ENCODE peak calls at places on chromosomes 3 and 15, in five cellular contexts. W is uterus, U is D341Med, I is cardiac muscle cell, H is NAMALWA. Z is an unnamed sample.

GRCh38 chr3:127535901-127536817 is 54.4 kb downstream of the TPRA1 start:
- DNase-seq in W (no peak), U (no peak), I (no peak), H (no peak), Z (no peak)

GRCh38 chr15:87369269-87369668 is 887.3 kb downstream of the NTRK3 start:
- DNase-seq in W (no peak), U (no peak), I (no peak), H (no peak), Z (no peak)

GRCh38 chr3:76657909-76658308 is 382.0 kb upstream of the ROBO2 start:
- DNase-seq in W (no peak), U (no peak), I (no peak), H (no peak), Z (no peak)

GRCh38 chr3:71066356-71066755 is 517.2 kb downstream of the FOXP1 start:
- DNase-seq in W (peak; percentile 37), U (no peak), I (no peak), H (peak; percentile 64), Z (no peak)

GRCh38 chr15:33808720-33809119 is 159.6 kb upstream of the CHRM5 start:
- DNase-seq in W (no peak), U (no peak), I (no peak), H (no peak), Z (no peak)

GRCh38 chr15:31472636-31473383 is 146.2 kb downstream of the KLF13 start:
- DNase-seq in W (peak; percentile 36), U (no peak), I (no peak), H (peak; percentile 68), Z (no peak)

GRCh38 chr15:75836953-75837321 is 6.3 kb upstream of the UBE2Q2 start:
- DNase-seq in W (no peak), U (no peak), I (no peak), H (no peak), Z (no peak)

GRCh38 chr15:57376695-57377477 is 581 bp downstream of the CGNL1 start:
- DNase-seq in W (peak; percentile 59), U (peak; percentile 61), I (peak; percentile 63), H (no peak), Z (no peak)

GRCh38 chr3:98039322-98040024 is 4.4 kb upstream of the GABRR3 start:
- DNase-seq in W (peak; percentile 32), U (peak; percentile 61), I (peak; percentile 75), H (peak; percentile 94), Z (peak; percentile 11)

GRCh38 chr3:123449092-123449985 is 449 bp upstream of the ADCY5 start:
- DNase-seq in W (peak; percentile 33), U (peak; percentile 80), I (peak; percentile 72), H (no peak), Z (no peak)

GRCh38 chr15:99143655-99144610 is 39.1 kb downstream of the SYNM start:
- DNase-seq in W (peak; percentile 43), U (peak; percentile 6), I (no peak), H (no peak), Z (no peak)

GRCh38 chr3:42651248-42652091 is 2.0 kb upstream of the ZBTB47 start:
- DNase-seq in W (no peak), U (peak; percentile 21), I (no peak), H (no peak), Z (no peak)

GRCh38 chr3:146547235-146547835 is 2.9 kb upstream of the PLSCR1 start:
- DNase-seq in W (no peak), U (no peak), I (no peak), H (no peak), Z (no peak)

GRCh38 chr3:44883999-44884431 is 9.6 kb downstream of the TGM4 start:
- DNase-seq in W (no peak), U (no peak), I (no peak), H (no peak), Z (no peak)

GRCh38 chr15:73375755-73376305 is 7.1 kb upstream of the HCN4 start:
- DNase-seq in W (no peak), U (no peak), I (peak; percentile 85), H (no peak), Z (no peak)

GRCh38 chr15:48581221-48581620 is 64.3 kb downstream of the FBN1 start:
- DNase-seq in W (no peak), U (peak; percentile 28), I (no peak), H (no peak), Z (no peak)

GRCh38 chr15:76376816-76377215 is 40.2 kb downstream of the ISL2 start:
- DNase-seq in W (no peak), U (no peak), I (peak; percentile 16), H (no peak), Z (no peak)

GRCh38 chr3:11364181-11364580 is 92.0 kb downstream of the ATG7 start:
- DNase-seq in W (no peak), U (no peak), I (no peak), H (no peak), Z (no peak)

GRCh38 chr3:98501270-98501669 is 3.8 kb downstream of the OR5K2 start:
- DNase-seq in W (no peak), U (no peak), I (no peak), H (no peak), Z (no peak)

GRCh38 chr15:38593523-38593922 is 28.9 kb upstream of the RASGRP1 start:
- DNase-seq in W (no peak), U (no peak), I (peak; percentile 6), H (no peak), Z (no peak)

GRCh38 chr3:10419637-10420232 is 85.7 kb downstream of the ATP2B2 start:
- DNase-seq in W (no peak), U (no peak), I (no peak), H (no peak), Z (no peak)

GRCh38 chr3:65742914-65743313 is 295.8 kb downstream of the MAGI1 start:
- DNase-seq in W (no peak), U (no peak), I (no peak), H (no peak), Z (no peak)

GRCh38 chr3:195034101-195034500 is 236.9 kb downstream of the XXYLT1 start:
- DNase-seq in W (no peak), U (no peak), I (no peak), H (no peak), Z (no peak)